ENCODE peak calls at places on chromosome 14, in six cellular contexts. P is IMR-90, C is thoracic aorta, Q is PC-3, L is body of pancreas, B is Peyer's patch. U is an unnamed sample.

GRCh38 chr14:81169711-81170103 is 51.1 kb downstream of the GTF2A1 start:
- DNase-seq in P (peak; percentile 7), C (no peak), Q (peak; percentile 15), L (peak; percentile 60), B (peak; percentile 73), U (peak; percentile 79)

GRCh38 chr14:35331605-35332516 is 39.7 kb downstream of the PSMA6 start:
- DNase-seq in P (peak; percentile 87), C (no peak), Q (peak; percentile 93), L (peak; percentile 78), B (peak; percentile 70), U (peak; percentile 81)

GRCh38 chr14:29906256-29906885 is 21.3 kb downstream of the PRKD1 start:
- DNase-seq in P (peak; percentile 71), C (no peak), Q (peak; percentile 95), L (peak; percentile 62), B (no peak), U (no peak)

GRCh38 chr14:64112859-64113258 is 181.3 kb downstream of the ESR2 start:
- DNase-seq in P (no peak), C (no peak), Q (peak; percentile 20), L (peak; percentile 79), B (peak; percentile 75), U (no peak)

GRCh38 chr14:64688801-64689200 is 15.4 kb upstream of the PLEKHG3 start:
- DNase-seq in P (no peak), C (no peak), Q (no peak), L (peak; percentile 50), B (no peak), U (no peak)

GRCh38 chr14:78143489-78144145 is 26.6 kb upstream of the NRXN3 start:
- DNase-seq in P (peak; percentile 26), C (no peak), Q (peak; percentile 42), L (no peak), B (no peak), U (no peak)

GRCh38 chr14:72479471-72479931 is 414.4 kb downstream of the DPF3 start:
- DNase-seq in P (peak; percentile 4), C (no peak), Q (no peak), L (no peak), B (no peak), U (no peak)

GRCh38 chr14:24605435-24606190 is 3.9 kb downstream of the GZMH start:
- DNase-seq in P (no peak), C (no peak), Q (peak; percentile 46), L (peak; percentile 34), B (peak; percentile 76), U (no peak)

GRCh38 chr14:35499180-35499579 is 34.8 kb upstream of the INSM2 start:
- DNase-seq in P (no peak), C (no peak), Q (no peak), L (no peak), B (no peak), U (no peak)

GRCh38 chr14:92726135-92726932 is 22.1 kb downstream of the LGMN start:
- DNase-seq in P (peak; percentile 89), C (peak; percentile 54), Q (peak; percentile 88), L (peak; percentile 90), B (peak; percentile 90), U (peak; percentile 89)

GRCh38 chr14:55846852-55847471 is 267.0 kb downstream of the KTN1 start:
- DNase-seq in P (peak; percentile 50), C (peak; percentile 11), Q (peak; percentile 55), L (peak; percentile 26), B (peak; percentile 48), U (no peak)

GRCh38 chr14:23348297-23348655 is 4.4 kb downstream of the SLC22A17 start:
- DNase-seq in P (no peak), C (no peak), Q (no peak), L (no peak), B (peak; percentile 21), U (no peak)

GRCh38 chr14:23307687-23308644 is 1.3 kb downstream of the BCL2L2 start:
- DNase-seq in P (peak; percentile 47), C (no peak), Q (peak; percentile 52), L (no peak), B (no peak), U (no peak)

GRCh38 chr14:22821193-22822016 is 6.2 kb upstream of the SLC7A7 start:
- DNase-seq in P (no peak), C (no peak), Q (no peak), L (peak; percentile 74), B (peak; percentile 73), U (no peak)

GRCh38 chr14:21123429-21123828 is 22.6 kb downstream of the TMEM253 start:
- DNase-seq in P (no peak), C (no peak), Q (no peak), L (no peak), B (no peak), U (no peak)

GRCh38 chr14:67957925-67958324 is 138.3 kb downstream of the RAD51B start:
- DNase-seq in P (no peak), C (no peak), Q (no peak), L (no peak), B (no peak), U (no peak)

GRCh38 chr14:35403085-35403396 is 1.5 kb downstream of the NFKBIA start:
- DNase-seq in P (peak; percentile 58), C (no peak), Q (peak; percentile 34), L (peak; percentile 46), B (peak; percentile 62), U (peak; percentile 67)

GRCh38 chr14:61559641-61560201 is 135.6 kb upstream of the HIF1A start:
- DNase-seq in P (no peak), C (no peak), Q (no peak), L (no peak), B (peak; percentile 79), U (no peak)

GRCh38 chr14:54599932-54600331 is 33.0 kb downstream of the SAMD4A start:
- DNase-seq in P (peak; percentile 30), C (no peak), Q (peak; percentile 85), L (no peak), B (no peak), U (no peak)

GRCh38 chr14:50037837-50038236 is 78.5 kb downstream of the VCPKMT start:
- DNase-seq in P (no peak), C (no peak), Q (no peak), L (no peak), B (no peak), U (peak; percentile 55)

GRCh38 chr14:58060077-58060476 is 91.9 kb downstream of the ARMH4 start:
- DNase-seq in P (no peak), C (no peak), Q (peak; percentile 36), L (no peak), B (no peak), U (no peak)

GRCh38 chr14:86003998-86004397 is 474.1 kb downstream of the FLRT2 start:
- DNase-seq in P (peak; percentile 87), C (no peak), Q (peak; percentile 31), L (no peak), B (no peak), U (no peak)

GRCh38 chr14:52429451-52429850 is 115.3 kb downstream of the PTGER2 start:
- DNase-seq in P (no peak), C (no peak), Q (peak; percentile 61), L (no peak), B (no peak), U (no peak)

GRCh38 chr14:61331992-61332657 is 10.7 kb downstream of the PRKCH start:
- DNase-seq in P (no peak), C (no peak), Q (peak; percentile 23), L (no peak), B (no peak), U (no peak)

GRCh38 chr14:90546767-90547166 is 149.9 kb downstream of the CALM1 start:
- DNase-seq in P (no peak), C (no peak), Q (no peak), L (no peak), B (no peak), U (peak; percentile 30)
- H3K4me1 ChIP-seq in P (peaks cover 4% of the 10 kb centered on the region), C (peaks cover 38% of the 10 kb centered on the region), Q (no peaks in the 10 kb centered on the region), L (peaks cover 9% of the 10 kb centered on the region), B (no peaks in the 10 kb centered on the region), U (no peaks in the 10 kb centered on the region)

GRCh38 chr14:101126376-101127130 is 223.0 kb upstream of the RTL1 start:
- DNase-seq in P (no peak), C (no peak), Q (no peak), L (no peak), B (peak; percentile 29), U (no peak)
- TF ChIP-seq CTCF in P (no peak), C (no peak), Q (no peak), L (no peak), B (no peak), U (no peak)

DNA sequence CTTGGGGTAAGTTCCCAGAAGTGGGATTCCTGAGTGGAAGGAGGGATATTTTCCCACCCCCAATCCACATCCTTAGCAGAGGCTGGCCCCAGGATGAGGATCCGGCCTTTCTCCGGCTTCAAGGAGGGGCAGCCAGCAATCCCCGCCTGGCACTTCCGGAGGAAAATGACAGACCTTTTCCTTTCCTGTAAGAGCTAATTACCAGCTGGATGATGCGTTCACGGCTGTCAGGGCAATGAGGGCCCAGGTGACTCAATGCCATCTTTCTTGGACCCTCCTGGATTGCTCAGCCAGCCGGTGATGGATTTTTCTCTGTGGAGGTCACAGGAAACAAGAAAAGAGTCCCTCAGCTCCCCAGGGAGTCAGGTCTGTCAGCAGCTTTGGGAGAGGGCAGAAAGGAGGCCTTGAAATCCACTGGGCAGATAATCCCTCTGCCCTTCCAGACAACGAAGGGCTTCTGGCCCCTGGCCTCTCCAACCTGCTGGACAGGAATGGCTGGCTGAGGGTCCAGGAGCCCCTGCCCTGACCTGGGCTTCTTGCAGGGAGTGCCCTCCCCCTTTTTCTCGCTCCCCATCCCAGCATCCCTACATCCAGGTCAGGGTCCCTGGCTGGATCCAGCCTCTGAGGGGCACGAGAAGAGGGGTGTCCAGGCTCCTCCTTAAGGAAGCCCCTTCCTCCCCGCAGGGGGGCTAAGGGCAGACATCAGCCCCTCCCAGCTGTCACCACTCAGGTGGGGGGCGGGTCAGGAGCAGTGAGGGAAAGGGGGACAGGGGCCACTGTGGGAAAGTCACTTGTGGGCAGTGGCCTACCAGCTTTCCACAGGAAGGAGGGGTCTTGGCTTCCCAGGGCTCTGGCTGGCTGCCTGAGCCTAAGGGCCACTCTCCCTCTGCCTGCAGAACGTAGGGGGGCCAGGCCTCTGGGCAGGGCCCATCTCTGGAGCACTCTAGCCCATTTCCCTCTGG is 16.1 kb upstream of the CCDC85C start:
- DNase-seq in P (peak; percentile 45), C (no peak), Q (peak; percentile 23), L (no peak), B (no peak), U (no peak)
- H3K4me1 ChIP-seq in P (peaks cover 20% of the 10 kb centered on the region), C (no peaks in the 10 kb centered on the region), Q (peaks cover 17% of the 10 kb centered on the region), L (no peaks in the 10 kb centered on the region), B (no peaks in the 10 kb centered on the region), U (peaks cover 7% of the 10 kb centered on the region)

GRCh38 chr14:97224016-97224415 is 426.8 kb downstream of the VRK1 start:
- DNase-seq in P (no peak), C (no peak), Q (no peak), L (no peak), B (no peak), U (no peak)
- TF ChIP-seq CTCF in P (no peak), C (no peak), Q (no peak), L (no peak), B (no peak), U (no peak)

GRCh38 chr14:104264495-104265265 is 126.3 kb downstream of the KIF26A start:
- DNase-seq in P (no peak), C (no peak), Q (no peak), L (peak; percentile 10), B (peak; percentile 31), U (peak; percentile 24)
- H3K4me1 ChIP-seq in P (no peaks in the 10 kb centered on the region), C (no peaks in the 10 kb centered on the region), Q (no peaks in the 10 kb centered on the region), L (no peaks in the 10 kb centered on the region), B (no peaks in the 10 kb centered on the region), U (no peaks in the 10 kb centered on the region)

DNA sequence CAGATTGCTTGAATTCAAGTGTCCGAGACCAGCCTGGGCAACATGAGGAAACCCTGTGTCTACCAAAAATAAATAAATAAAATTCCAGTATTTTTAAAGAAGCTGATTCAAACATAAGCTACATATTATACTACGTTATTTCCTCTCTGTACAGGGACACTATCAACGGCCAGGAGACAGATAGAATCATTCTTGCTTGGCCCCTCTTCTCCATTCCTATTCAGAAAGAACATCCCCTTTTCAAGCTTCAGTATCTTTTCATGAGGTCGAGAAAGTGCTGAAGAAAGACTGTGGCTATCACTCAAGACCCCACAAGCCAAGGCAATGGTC is 314 bp upstream of the DHRS7 start:
- DNase-seq in P (no peak), C (no peak), Q (no peak), L (no peak), B (no peak), U (no peak)
- TF ChIP-seq CTCF in P (no peak), C (no peak), Q (no peak), L (no peak), B (no peak), U (no peak)

U was measured in lower lobe of right lung.